ENCODE peak calls at places on chromosomes 7 and 10, in four cellular contexts. One of them, this sample, is unnamed.

GRCh38 chr10:89301231-89301630 is 615 bp upstream of the IFIT2 start:
- DNase-seq in A549: no peak
- DNase-seq in IMR-90: peak; percentile 43
- DNase-seq in K562: peak; percentile 29
- DNase-seq in this sample: no peak

GRCh38 chr10:102738692-102739121 is 5.0 kb upstream of the WBP1L start:
- DNase-seq in IMR-90: no peak
- DNase-seq in K562: no peak
- DNase-seq in A549: no peak
- DNase-seq in this sample: no peak

GRCh38 chr7:159118220-159118595 is 26.5 kb downstream of the VIPR2 start:
- DNase-seq in A549: no peak
- DNase-seq in IMR-90: no peak
- DNase-seq in K562: no peak
- DNase-seq in this sample: no peak

GRCh38 chr10:125991009-125991788 is 94.8 kb downstream of the FANK1 start:
- DNase-seq in A549: no peak
- DNase-seq in IMR-90: no peak
- DNase-seq in K562: no peak
- DNase-seq in this sample: no peak

GRCh38 chr7:33597181-33597580 is 308.2 kb upstream of the BMPER start:
- DNase-seq in IMR-90: no peak
- DNase-seq in K562: no peak
- DNase-seq in A549: no peak
- DNase-seq in this sample: no peak

GRCh38 chr7:90384433-90384832 is 18.8 kb upstream of the CLDN12 start:
- DNase-seq in A549: no peak
- DNase-seq in IMR-90: peak; percentile 56
- DNase-seq in K562: no peak
- DNase-seq in this sample: no peak

GRCh38 chr10:102120987-102121738 is 995 bp upstream of the LDB1 start:
- DNase-seq in IMR-90: peak; percentile 90
- DNase-seq in K562: peak; percentile 74
- DNase-seq in A549: no peak
- DNase-seq in this sample: no peak

GRCh38 chr7:1447551-1448244 is 11.6 kb downstream of the MICALL2 start:
- DNase-seq in IMR-90: peak; percentile 50
- DNase-seq in A549: no peak
- DNase-seq in K562: no peak
- DNase-seq in this sample: no peak

GRCh38 chr7:159213253-159213652 is 68.6 kb upstream of the VIPR2 start:
- DNase-seq in IMR-90: no peak
- DNase-seq in K562: no peak
- DNase-seq in A549: no peak
- DNase-seq in this sample: no peak

GRCh38 chr10:78263521-78263988 is 229.9 kb downstream of the RPS24 start:
- DNase-seq in IMR-90: peak; percentile 92
- DNase-seq in K562: no peak
- DNase-seq in A549: peak; percentile 62
- DNase-seq in this sample: no peak

GRCh38 chr7:130210181-130210935 is 2.7 kb downstream of the SSMEM1 start:
- DNase-seq in A549: no peak
- DNase-seq in IMR-90: peak; percentile 22
- DNase-seq in K562: no peak
- DNase-seq in this sample: no peak

GRCh38 chr7:45073843-45074737 is 14.7 kb downstream of the NACAD start:
- DNase-seq in K562: no peak
- DNase-seq in IMR-90: no peak
- DNase-seq in A549: no peak
- DNase-seq in this sample: no peak

GRCh38 chr7:131106681-131107342 is 220.9 kb upstream of the MKLN1 start:
- DNase-seq in A549: no peak
- DNase-seq in K562: peak; percentile 68
- DNase-seq in IMR-90: no peak
- DNase-seq in this sample: no peak

GRCh38 chr10:51269816-51270215 is 195.5 kb downstream of the PRKG1 start:
- DNase-seq in A549: no peak
- DNase-seq in K562: no peak
- DNase-seq in IMR-90: peak; percentile 75
- DNase-seq in this sample: no peak

GRCh38 chr10:74189999-74190421 is 39.0 kb downstream of the ADK start:
- DNase-seq in A549: no peak
- DNase-seq in K562: peak; percentile 62
- DNase-seq in IMR-90: peak; percentile 93
- DNase-seq in this sample: peak; percentile 72

GRCh38 chr10:29501692-29502091 is 133.1 kb downstream of the SVIL start:
- DNase-seq in IMR-90: peak; percentile 87
- DNase-seq in A549: peak; percentile 55
- DNase-seq in K562: no peak
- DNase-seq in this sample: peak; percentile 59

GRCh38 chr10:121764241-121764942 is 163.4 kb downstream of the ATE1 start:
- DNase-seq in IMR-90: no peak
- DNase-seq in K562: no peak
- DNase-seq in A549: no peak
- DNase-seq in this sample: no peak

GRCh38 chr10:31140716-31141115 is 109.1 kb upstream of the ZNF438 start:
- DNase-seq in A549: no peak
- DNase-seq in K562: no peak
- DNase-seq in IMR-90: no peak
- DNase-seq in this sample: no peak

GRCh38 chr10:132977807-132978206 is 35.4 kb upstream of the CFAP46 start:
- DNase-seq in IMR-90: no peak
- DNase-seq in K562: no peak
- DNase-seq in A549: no peak
- DNase-seq in this sample: no peak

GRCh38 chr7:134639683-134640279 is 6.9 kb upstream of the BPGM start:
- DNase-seq in A549: no peak
- DNase-seq in IMR-90: no peak
- DNase-seq in K562: peak; percentile 87
- DNase-seq in this sample: no peak

GRCh38 chr7:151608031-151608551 is 88.4 kb upstream of the RHEB start:
- DNase-seq in IMR-90: no peak
- DNase-seq in A549: no peak
- DNase-seq in K562: no peak
- DNase-seq in this sample: peak; percentile 90

GRCh38 chr7:3244241-3244814 is 56.7 kb upstream of the SDK1 start:
- DNase-seq in A549: peak; percentile 66
- DNase-seq in IMR-90: peak; percentile 92
- DNase-seq in K562: no peak
- DNase-seq in this sample: peak; percentile 47

GRCh38 chr10:68628576-68629127 is 68.5 kb downstream of the TET1 start:
- DNase-seq in IMR-90: peak; percentile 34
- DNase-seq in K562: peak; percentile 33
- DNase-seq in A549: no peak
- DNase-seq in this sample: no peak

GRCh38 chr10:63713191-63714144 is 192.3 kb downstream of the REEP3 start:
- DNase-seq in A549: no peak
- DNase-seq in K562: no peak
- DNase-seq in IMR-90: peak; percentile 59
- DNase-seq in this sample: no peak

GRCh38 chr7:44415047-44415446 is 75.4 kb downstream of the NUDCD3 start:
- DNase-seq in K562: no peak
- DNase-seq in A549: no peak
- DNase-seq in IMR-90: peak; percentile 44
- DNase-seq in this sample: no peak

GRCh38 chr10:28734940-28735759 is 57.8 kb downstream of the BAMBI start:
- DNase-seq in IMR-90: peak; percentile 96
- DNase-seq in K562: peak; percentile 87
- DNase-seq in A549: peak; percentile 62
- DNase-seq in this sample: peak; percentile 16

GRCh38 chr7:157004050-157004838 is 6.2 kb downstream of the MNX1 start:
- DNase-seq in K562: no peak
- DNase-seq in A549: no peak
- DNase-seq in IMR-90: peak; percentile 13
- DNase-seq in this sample: no peak

GRCh38 chr10:93080350-93081046 is 6.8 kb downstream of the CYP26A1 start:
- DNase-seq in IMR-90: peak; percentile 37
- DNase-seq in A549: peak; percentile 87
- DNase-seq in K562: peak; percentile 67
- DNase-seq in this sample: peak; percentile 18

GRCh38 chr10:66604195-66604594 is 321.6 kb upstream of the LRRTM3 start:
- DNase-seq in A549: no peak
- DNase-seq in K562: no peak
- DNase-seq in IMR-90: no peak
- DNase-seq in this sample: no peak

GRCh38 chr7:42186181-42186580 is 50.8 kb downstream of the GLI3 start:
- DNase-seq in IMR-90: no peak
- DNase-seq in K562: peak; percentile 14
- DNase-seq in A549: peak; percentile 6
- DNase-seq in this sample: no peak

DNA sequence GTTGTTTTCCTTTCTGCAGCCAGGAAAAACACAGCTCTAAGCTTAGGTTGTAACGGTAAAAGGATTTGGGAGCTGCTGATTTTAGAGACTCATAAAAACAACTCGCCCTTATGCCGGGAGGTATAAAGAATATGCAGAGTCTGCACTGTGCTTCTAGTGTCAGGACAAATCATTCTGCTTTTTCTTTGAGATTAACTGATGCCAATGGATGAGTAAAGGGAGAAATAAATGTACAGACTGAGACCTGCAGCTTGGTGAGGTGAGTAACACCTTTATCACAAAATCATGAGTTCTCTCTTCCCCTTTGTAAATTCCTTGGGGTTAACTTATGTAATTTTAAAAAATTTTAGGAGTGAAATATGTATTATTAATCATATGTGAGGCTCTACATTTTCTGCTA is 1.9 kb upstream of the SFR1 start:
- DNase-seq in A549: no peak
- DNase-seq in K562: no peak
- DNase-seq in IMR-90: no peak
- DNase-seq in this sample: no peak
- TF ChIP-seq CEBPB in A549: no peak
- TF ChIP-seq CEBPB in K562: no peak
- TF ChIP-seq CEBPB in IMR-90: no peak
- TF ChIP-seq CEBPB in this sample: no peak

DNA sequence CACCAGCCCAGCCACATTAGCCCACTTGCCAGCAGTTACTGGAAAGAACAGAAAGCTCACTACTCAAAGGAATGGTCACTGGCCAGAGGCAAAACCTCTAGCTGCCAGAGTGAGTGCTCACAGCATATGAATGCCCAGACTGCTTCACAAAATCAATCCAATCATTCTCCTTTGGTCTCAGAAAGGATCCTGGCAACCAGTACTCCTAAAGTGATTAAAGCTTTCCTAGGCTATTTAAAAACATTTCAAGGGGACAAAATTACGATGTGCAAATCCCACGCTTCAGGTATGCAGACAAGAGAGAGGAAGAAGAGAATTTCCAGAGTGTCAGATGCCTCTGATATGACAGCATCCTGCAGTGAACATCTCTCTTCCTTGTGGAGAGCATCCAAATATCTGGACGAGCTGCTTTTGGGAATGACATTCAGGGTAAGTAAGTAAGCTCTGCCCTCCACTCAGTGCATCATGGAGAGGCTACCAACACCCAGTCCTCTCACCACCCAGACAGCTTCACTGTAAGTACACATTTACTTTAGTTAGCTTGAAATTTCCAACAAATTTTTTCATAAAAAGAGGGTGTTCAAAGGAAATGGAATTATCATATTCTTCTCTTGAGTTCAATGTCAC is 25.1 kb downstream of the ICA1 start:
- DNase-seq in K562: no peak
- DNase-seq in A549: no peak
- DNase-seq in IMR-90: no peak
- DNase-seq in this sample: no peak
- TF ChIP-seq CEBPB in K562: no peak
- TF ChIP-seq CEBPB in A549: no peak
- TF ChIP-seq CEBPB in IMR-90: no peak
- TF ChIP-seq CEBPB in this sample: no peak

DNA sequence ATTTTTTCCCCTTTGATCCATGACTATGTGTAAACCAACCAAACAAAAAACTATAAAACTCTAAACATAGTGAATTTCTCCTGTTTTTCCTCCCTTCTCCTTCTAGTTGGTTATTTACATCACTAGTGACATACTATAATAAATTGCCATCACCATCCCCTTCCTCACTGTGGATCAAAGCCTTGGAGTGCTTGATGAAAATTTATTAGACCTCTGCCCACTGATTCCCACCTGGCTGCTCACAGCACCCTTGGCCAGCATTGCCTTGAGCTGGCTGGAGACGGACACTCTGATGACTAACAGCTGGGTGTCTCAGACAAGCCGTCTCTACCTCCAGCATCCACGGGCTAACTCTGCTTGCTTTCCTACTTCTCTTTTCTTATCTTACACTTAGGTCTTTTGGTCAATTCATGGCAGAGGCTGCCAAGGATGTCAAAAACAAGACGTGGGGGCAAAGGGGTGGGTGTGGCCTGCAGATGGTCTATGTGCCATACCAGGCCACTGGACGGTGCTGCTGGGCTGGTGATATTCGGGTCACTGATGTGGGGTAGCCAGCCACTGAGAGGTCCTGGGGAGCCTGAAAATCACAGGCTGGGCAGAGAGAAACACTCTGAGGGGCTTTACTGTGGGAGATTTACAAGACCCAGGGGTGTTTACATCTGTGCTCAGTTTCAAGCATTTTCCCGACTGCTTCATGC is 207.8 kb downstream of the TAX1BP1 start:
- DNase-seq in IMR-90: peak; percentile 46
- DNase-seq in A549: no peak
- DNase-seq in K562: no peak
- DNase-seq in this sample: no peak
- TF ChIP-seq CEBPB in IMR-90: no peak
- TF ChIP-seq CEBPB in A549: no peak
- TF ChIP-seq CEBPB in K562: no peak
- TF ChIP-seq CEBPB in this sample: no peak

GRCh38 chr10:85105614-85106013 is 777.2 kb downstream of the CCSER2 start:
- DNase-seq in A549: no peak
- DNase-seq in IMR-90: no peak
- DNase-seq in K562: no peak
- DNase-seq in this sample: peak; percentile 6

GRCh38 chr10:85098835-85099521 is 770.6 kb downstream of the CCSER2 start:
- DNase-seq in A549: no peak
- DNase-seq in K562: no peak
- DNase-seq in IMR-90: no peak
- DNase-seq in this sample: no peak

DNA sequence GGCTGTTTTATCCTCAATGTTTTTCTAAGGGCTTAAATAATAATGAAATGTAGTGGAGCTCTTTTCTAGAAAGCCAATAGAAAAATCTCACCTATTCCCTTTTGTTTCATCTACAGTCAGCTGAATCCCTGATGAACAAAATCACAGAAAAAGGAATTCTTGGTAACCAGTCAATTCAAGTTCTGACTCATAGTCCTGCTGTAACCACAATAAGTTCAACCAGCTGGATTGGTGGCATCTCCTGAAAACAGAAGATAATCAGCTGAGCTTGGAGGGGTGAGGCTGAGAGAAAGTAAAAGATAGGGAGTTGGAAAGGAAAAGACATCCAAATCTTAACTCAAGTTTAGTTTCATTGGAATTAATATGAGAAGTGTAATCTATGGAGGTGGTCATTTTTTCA is 772.1 kb downstream of the CCSER2 start:
- DNase-seq in IMR-90: no peak
- DNase-seq in K562: no peak
- DNase-seq in A549: no peak
- DNase-seq in this sample: no peak
- TF ChIP-seq CEBPB in IMR-90: no peak
- TF ChIP-seq CEBPB in K562: no peak
- TF ChIP-seq CEBPB in A549: no peak
- TF ChIP-seq CEBPB in this sample: no peak

This sample was measured in HCT116.